ENCODE peak calls at places on chromosomes 1 and 21, in nine cellular contexts. S is skeletal muscle cell; J is mucosa of descending colon; Z is nephron progenitor cell; Y is nucleus accumbens; C is spleen; T is CD8-positive, alpha-beta T cell; L is hypothalamus; W is putamen. R is an unnamed sample.

GRCh38 chr1:58033311-58033710 is 513.2 kb downstream of the OMA1 start:
- DNase-seq in L (no peak), Y (no peak), T (no peak), Z (no peak), J (no peak), S (no peak), C (no peak), W (no peak), R (no peak)

GRCh38 chr1:55420866-55421265 is 205.7 kb upstream of the USP24 start:
- DNase-seq in C (no peak), Y (no peak), J (no peak), W (no peak), S (no peak), L (no peak), T (no peak), Z (no peak), R (no peak)

GRCh38 chr1:238581332-238581731 is 690.6 kb upstream of the ZP4 start:
- DNase-seq in S (no peak), C (no peak), Y (no peak), Z (no peak), W (no peak), J (no peak), L (no peak), T (no peak), R (no peak)

GRCh38 chr1:43284711-43285110 is 670 bp downstream of the C1orf210 start:
- DNase-seq in C (peak), W (no peak), L (no peak), Y (no peak), J (peak), Z (no peak), S (no peak), T (no peak), R (no peak)

GRCh38 chr21:14942801-14943490 is 121.9 kb downstream of the NRIP1 start:
- DNase-seq in T (no peak), L (no peak), Z (no peak), Y (no peak), W (no peak), J (no peak), C (no peak), S (peak), R (no peak)

GRCh38 chr1:235614442-235614954 is 35.1 kb downstream of the GNG4 start:
- DNase-seq in C (no peak), Y (no peak), Z (no peak), L (no peak), J (no peak), W (no peak), S (no peak), T (no peak), R (no peak)

GRCh38 chr1:18217398-18218043 is 109.9 kb downstream of the IGSF21 start:
- DNase-seq in J (peak), S (no peak), L (no peak), W (no peak), C (no peak), Z (peak), T (no peak), Y (no peak), R (no peak)

GRCh38 chr21:44428281-44428942 is 26.9 kb upstream of the LRRC3 start:
- DNase-seq in Z (no peak), W (no peak), C (peak), L (no peak), J (peak), S (no peak), Y (no peak), T (peak), R (peak)